ENCODE peak calls at places on chromosomes 6 and 20, in four cellular contexts. D is left ventricle myocardium superior, K is amniotic epithelial cell, J is fibroblast of lung. Z is an unnamed sample.
A peak's percentile ranks its signal among the peaks of the same experiment; 100 is the strongest.

GRCh38 chr6:167825759-167826229 is 917 bp upstream of the AFDN start:
- DNase-seq in D (peak; percentile 63), K (peak; percentile 61), J (peak; percentile 28), Z (peak; percentile 29)

GRCh38 chr6:158057213-158057987 is 75.7 kb downstream of the SYNJ2 start:
- DNase-seq in K (peak; percentile 78), D (no peak), J (peak; percentile 98), Z (no peak)

GRCh38 chr6:16747232-16748027 is 13.8 kb downstream of the ATXN1 start:
- DNase-seq in J (peak; percentile 91), K (peak; percentile 82), D (no peak), Z (no peak)

GRCh38 chr6:145415616-145416015 is 319.7 kb downstream of the EPM2A start:
- DNase-seq in K (no peak), D (no peak), J (no peak), Z (no peak)

GRCh38 chr20:5714261-5715041 is 35.8 kb upstream of the SHLD1 start:
- DNase-seq in D (no peak), K (peak; percentile 42), J (no peak), Z (peak; percentile 32)

GRCh38 chr6:79188885-79189505 is 45.5 kb downstream of the HMGN3 start:
- DNase-seq in D (no peak), K (no peak), J (peak; percentile 15), Z (no peak)

GRCh38 chr6:56663344-56663743 is 20.7 kb upstream of the DST start:
- DNase-seq in J (peak; percentile 36), D (no peak), K (no peak), Z (no peak)

GRCh38 chr6:99589907-99590493 is 16.6 kb upstream of the PRDM13 start:
- DNase-seq in D (no peak), J (no peak), K (no peak), Z (no peak)

GRCh38 chr20:6590891-6591679 is 176.4 kb upstream of the BMP2 start:
- DNase-seq in J (peak; percentile 91), D (no peak), K (peak; percentile 58), Z (no peak)

GRCh38 chr6:24339932-24340331 is 17.9 kb downstream of the DCDC2 start:
- DNase-seq in K (no peak), J (no peak), D (no peak), Z (no peak)

GRCh38 chr20:41169791-41170351 is 32.5 kb downstream of the PLCG1 start:
- DNase-seq in J (peak; percentile 77), D (peak; percentile 18), K (peak; percentile 48), Z (no peak)

GRCh38 chr6:18147160-18147559 is 7.7 kb downstream of the TPMT start:
- DNase-seq in J (peak; percentile 75), K (peak; percentile 63), D (no peak), Z (no peak)

GRCh38 chr6:87697581-87698552 is 4.2 kb downstream of the AKIRIN2 start:
- DNase-seq in D (no peak), J (peak; percentile 95), K (peak; percentile 86), Z (no peak)

GRCh38 chr6:89311853-89312531 is 3.1 kb downstream of the GABRR2 start:
- DNase-seq in J (peak; percentile 77), K (peak; percentile 56), D (peak; percentile 72), Z (peak; percentile 67)

GRCh38 chr20:55160996-55161395 is 685.6 kb downstream of the DOK5 start:
- DNase-seq in J (peak; percentile 99), D (no peak), K (no peak), Z (no peak)

GRCh38 chr20:51750037-51750769 is 18.0 kb downstream of the ATP9A start:
- DNase-seq in D (peak; percentile 60), J (peak; percentile 92), K (peak; percentile 87), Z (peak; percentile 55)

GRCh38 chr6:10877012-10877411 is 4.8 kb downstream of the GCM2 start:
- DNase-seq in D (no peak), K (no peak), J (no peak), Z (no peak)

GRCh38 chr6:31037169-31037568 is 26.9 kb downstream of the MUC22 start:
- DNase-seq in K (no peak), J (peak; percentile 13), D (no peak), Z (no peak)

GRCh38 chr6:138651491-138651890 is 122.1 kb upstream of the CCDC28A start:
- DNase-seq in D (no peak), J (no peak), K (no peak), Z (no peak)

GRCh38 chr20:50569864-50570836 is 60.0 kb downstream of the PTPN1 start:
- DNase-seq in K (peak; percentile 63), J (peak; percentile 58), D (no peak), Z (no peak)

GRCh38 chr20:15475483-15475882 is 1097.8 kb downstream of the KIF16B start:
- DNase-seq in K (no peak), D (peak; percentile 68), J (no peak), Z (peak; percentile 29)

GRCh38 chr6:113858067-113858604 is 991 bp downstream of the MARCKS start:
- DNase-seq in D (peak; percentile 49), J (peak; percentile 53), K (peak; percentile 44), Z (peak; percentile 44)

GRCh38 chr6:39330057-39330456 is 7.6 kb upstream of the KCNK16 start:
- DNase-seq in D (no peak), K (no peak), J (no peak), Z (no peak)

GRCh38 chr20:56426026-56426425 is 14.0 kb downstream of the CASS4 start:
- DNase-seq in J (no peak), K (no peak), D (no peak), Z (no peak)

GRCh38 chr20:49585585-49586245 is 17.8 kb upstream of the PTGIS start:
- DNase-seq in J (no peak), K (no peak), D (no peak), Z (no peak)

GRCh38 chr6:168742146-168742782 is 301.3 kb downstream of the SMOC2 start:
- DNase-seq in D (no peak), K (no peak), J (no peak), Z (no peak)

Z was measured in heart right ventricle.